ENCODE peak calls at places on chromosomes 3 and 15, in seven cellular contexts. One of them, this sample, is unnamed.

GRCh38 chr3:72034956-72035355 is 250.0 kb upstream of the PROK2 start:
- DNase-seq in HTR-8/SVneo: no peak
- DNase-seq in brain microvascular endothelial cell: no peak
- DNase-seq in LHCN-M2: no peak
- DNase-seq in stimulated activated CD4-positive, alpha-beta T cell treated with anti-CD3 and anti-CD28 coated beads, Interleukin-1b, Interleukin-23, amount 100 ng/mL, for 1 hour: no peak
- DNase-seq in cardiac septum: no peak
- DNase-seq in pancreas: no peak
- DNase-seq in this sample: no peak

GRCh38 chr3:195254454-195255175 is 16.3 kb downstream of the XXYLT1 start:
- DNase-seq in HTR-8/SVneo: no peak
- DNase-seq in brain microvascular endothelial cell: no peak
- DNase-seq in LHCN-M2: no peak
- DNase-seq in stimulated activated CD4-positive, alpha-beta T cell treated with anti-CD3 and anti-CD28 coated beads, Interleukin-1b, Interleukin-23, amount 100 ng/mL, for 1 hour: no peak
- DNase-seq in cardiac septum: no peak
- DNase-seq in pancreas: no peak
- DNase-seq in this sample: peak; percentile 26

GRCh38 chr15:47292638-47293037 is 424.7 kb upstream of the SEMA6D start:
- DNase-seq in HTR-8/SVneo: no peak
- DNase-seq in brain microvascular endothelial cell: no peak
- DNase-seq in LHCN-M2: no peak
- DNase-seq in stimulated activated CD4-positive, alpha-beta T cell treated with anti-CD3 and anti-CD28 coated beads, Interleukin-1b, Interleukin-23, amount 100 ng/mL, for 1 hour: no peak
- DNase-seq in cardiac septum: no peak
- DNase-seq in pancreas: no peak
- DNase-seq in this sample: no peak

GRCh38 chr15:74958320-74958907 is 1.8 kb upstream of the RPP25 start:
- DNase-seq in HTR-8/SVneo: no peak
- DNase-seq in brain microvascular endothelial cell: no peak
- DNase-seq in LHCN-M2: peak; percentile 63
- DNase-seq in stimulated activated CD4-positive, alpha-beta T cell treated with anti-CD3 and anti-CD28 coated beads, Interleukin-1b, Interleukin-23, amount 100 ng/mL, for 1 hour: no peak
- DNase-seq in cardiac septum: no peak
- DNase-seq in pancreas: peak; percentile 79
- DNase-seq in this sample: peak; percentile 55

GRCh38 chr3:187777331-187778046 is 32.2 kb upstream of the BCL6 start:
- DNase-seq in HTR-8/SVneo: no peak
- DNase-seq in brain microvascular endothelial cell: no peak
- DNase-seq in LHCN-M2: peak; percentile 53
- DNase-seq in stimulated activated CD4-positive, alpha-beta T cell treated with anti-CD3 and anti-CD28 coated beads, Interleukin-1b, Interleukin-23, amount 100 ng/mL, for 1 hour: no peak
- DNase-seq in cardiac septum: no peak
- DNase-seq in pancreas: no peak
- DNase-seq in this sample: no peak

GRCh38 chr3:188598872-188599271 is 444.9 kb downstream of the LPP start:
- DNase-seq in HTR-8/SVneo: no peak
- DNase-seq in brain microvascular endothelial cell: no peak
- DNase-seq in LHCN-M2: no peak
- DNase-seq in stimulated activated CD4-positive, alpha-beta T cell treated with anti-CD3 and anti-CD28 coated beads, Interleukin-1b, Interleukin-23, amount 100 ng/mL, for 1 hour: no peak
- DNase-seq in cardiac septum: no peak
- DNase-seq in pancreas: no peak
- DNase-seq in this sample: no peak

GRCh38 chr3:193720169-193720568 is 127.2 kb downstream of the OPA1 start:
- DNase-seq in HTR-8/SVneo: no peak
- DNase-seq in brain microvascular endothelial cell: no peak
- DNase-seq in LHCN-M2: no peak
- DNase-seq in stimulated activated CD4-positive, alpha-beta T cell treated with anti-CD3 and anti-CD28 coated beads, Interleukin-1b, Interleukin-23, amount 100 ng/mL, for 1 hour: no peak
- DNase-seq in cardiac septum: no peak
- DNase-seq in pancreas: no peak
- DNase-seq in this sample: no peak

GRCh38 chr3:69856965-69857364 is 117.7 kb downstream of the MITF start:
- DNase-seq in HTR-8/SVneo: no peak
- DNase-seq in brain microvascular endothelial cell: no peak
- DNase-seq in LHCN-M2: no peak
- DNase-seq in stimulated activated CD4-positive, alpha-beta T cell treated with anti-CD3 and anti-CD28 coated beads, Interleukin-1b, Interleukin-23, amount 100 ng/mL, for 1 hour: no peak
- DNase-seq in cardiac septum: no peak
- DNase-seq in pancreas: no peak
- DNase-seq in this sample: no peak

GRCh38 chr3:51686512-51687215 is 15.6 kb downstream of the TEX264 start:
- DNase-seq in HTR-8/SVneo: no peak
- DNase-seq in brain microvascular endothelial cell: no peak
- DNase-seq in LHCN-M2: peak; percentile 37
- DNase-seq in stimulated activated CD4-positive, alpha-beta T cell treated with anti-CD3 and anti-CD28 coated beads, Interleukin-1b, Interleukin-23, amount 100 ng/mL, for 1 hour: peak; percentile 63
- DNase-seq in cardiac septum: peak; percentile 91
- DNase-seq in pancreas: no peak
- DNase-seq in this sample: peak; percentile 40

GRCh38 chr3:185658504-185658912 is 72.4 kb downstream of the SENP2 start:
- DNase-seq in HTR-8/SVneo: peak; percentile 69
- DNase-seq in brain microvascular endothelial cell: peak; percentile 99
- DNase-seq in LHCN-M2: peak; percentile 97
- DNase-seq in stimulated activated CD4-positive, alpha-beta T cell treated with anti-CD3 and anti-CD28 coated beads, Interleukin-1b, Interleukin-23, amount 100 ng/mL, for 1 hour: no peak
- DNase-seq in cardiac septum: no peak
- DNase-seq in pancreas: no peak
- DNase-seq in this sample: peak; percentile 62

GRCh38 chr15:22839046-22839705 is 710 bp downstream of the NIPA2 start:
- DNase-seq in HTR-8/SVneo: no peak
- DNase-seq in brain microvascular endothelial cell: no peak
- DNase-seq in LHCN-M2: no peak
- DNase-seq in stimulated activated CD4-positive, alpha-beta T cell treated with anti-CD3 and anti-CD28 coated beads, Interleukin-1b, Interleukin-23, amount 100 ng/mL, for 1 hour: no peak
- DNase-seq in cardiac septum: no peak
- DNase-seq in pancreas: no peak
- DNase-seq in this sample: no peak

GRCh38 chr15:92846716-92847115 is 53.4 kb upstream of the CHD2 start:
- DNase-seq in HTR-8/SVneo: no peak
- DNase-seq in brain microvascular endothelial cell: no peak
- DNase-seq in LHCN-M2: no peak
- DNase-seq in stimulated activated CD4-positive, alpha-beta T cell treated with anti-CD3 and anti-CD28 coated beads, Interleukin-1b, Interleukin-23, amount 100 ng/mL, for 1 hour: no peak
- DNase-seq in cardiac septum: no peak
- DNase-seq in pancreas: no peak
- DNase-seq in this sample: no peak

This sample was measured in lung.